ENCODE peak calls at places on chromosomes 6 and 20, in eight cellular contexts. One of them, this sample, is unnamed.

GRCh38 chr20:3446779-3447178 is 24.0 kb upstream of the ATRN start:
- DNase-seq in progenitor cell of endocrine pancreas: no peak
- DNase-seq in HFFc6: no peak
- DNase-seq in astrocyte of the spinal cord: no peak
- DNase-seq in SW480: no peak
- DNase-seq in Peyer's patch: no peak
- DNase-seq in ecto neural progenitor cell: no peak
- DNase-seq in germinal center: no peak
- DNase-seq in this sample: no peak

GRCh38 chr20:8481636-8482035 is 349.6 kb downstream of the PLCB1 start:
- DNase-seq in germinal center: no peak
- DNase-seq in Peyer's patch: no peak
- DNase-seq in progenitor cell of endocrine pancreas: no peak
- DNase-seq in astrocyte of the spinal cord: peak; percentile 17
- DNase-seq in SW480: no peak
- DNase-seq in HFFc6: no peak
- DNase-seq in ecto neural progenitor cell: no peak
- DNase-seq in this sample: no peak

GRCh38 chr6:140183881-140184280 is 809.4 kb upstream of the CITED2 start:
- DNase-seq in progenitor cell of endocrine pancreas: no peak
- DNase-seq in HFFc6: peak; percentile 76
- DNase-seq in ecto neural progenitor cell: no peak
- DNase-seq in astrocyte of the spinal cord: peak; percentile 66
- DNase-seq in Peyer's patch: no peak
- DNase-seq in germinal center: no peak
- DNase-seq in SW480: no peak
- DNase-seq in this sample: no peak

GRCh38 chr20:52340036-52340634 is 148.6 kb upstream of the ZFP64 start:
- DNase-seq in germinal center: no peak
- DNase-seq in SW480: peak; percentile 62
- DNase-seq in Peyer's patch: no peak
- DNase-seq in progenitor cell of endocrine pancreas: no peak
- DNase-seq in HFFc6: no peak
- DNase-seq in astrocyte of the spinal cord: no peak
- DNase-seq in ecto neural progenitor cell: no peak
- DNase-seq in this sample: no peak

GRCh38 chr6:119484598-119484997 is 135.0 kb upstream of the MAN1A1 start:
- DNase-seq in HFFc6: peak; percentile 59
- DNase-seq in progenitor cell of endocrine pancreas: no peak
- DNase-seq in astrocyte of the spinal cord: peak; percentile 88
- DNase-seq in SW480: no peak
- DNase-seq in germinal center: no peak
- DNase-seq in Peyer's patch: no peak
- DNase-seq in ecto neural progenitor cell: peak; percentile 41
- DNase-seq in this sample: no peak

GRCh38 chr6:68572525-68572924 is 62.6 kb upstream of the ADGRB3 start:
- DNase-seq in ecto neural progenitor cell: no peak
- DNase-seq in progenitor cell of endocrine pancreas: no peak
- DNase-seq in astrocyte of the spinal cord: peak; percentile 11
- DNase-seq in SW480: peak; percentile 38
- DNase-seq in Peyer's patch: no peak
- DNase-seq in HFFc6: no peak
- DNase-seq in germinal center: peak; percentile 11
- DNase-seq in this sample: no peak

GRCh38 chr20:37741055-37741454 is 47.2 kb downstream of the CTNNBL1 start:
- DNase-seq in astrocyte of the spinal cord: peak; percentile 46
- DNase-seq in SW480: no peak
- DNase-seq in progenitor cell of endocrine pancreas: no peak
- DNase-seq in ecto neural progenitor cell: no peak
- DNase-seq in germinal center: no peak
- DNase-seq in Peyer's patch: no peak
- DNase-seq in HFFc6: peak; percentile 46
- DNase-seq in this sample: no peak

GRCh38 chr6:149483849-149484635 is 772 bp downstream of the ZC3H12D start:
- DNase-seq in SW480: no peak
- DNase-seq in Peyer's patch: no peak
- DNase-seq in HFFc6: no peak
- DNase-seq in germinal center: no peak
- DNase-seq in progenitor cell of endocrine pancreas: no peak
- DNase-seq in astrocyte of the spinal cord: peak; percentile 11
- DNase-seq in ecto neural progenitor cell: no peak
- DNase-seq in this sample: no peak

GRCh38 chr20:8801686-8802085 is 267.2 kb upstream of the PLCB4 start:
- DNase-seq in astrocyte of the spinal cord: no peak
- DNase-seq in SW480: no peak
- DNase-seq in Peyer's patch: no peak
- DNase-seq in germinal center: no peak
- DNase-seq in HFFc6: no peak
- DNase-seq in ecto neural progenitor cell: no peak
- DNase-seq in progenitor cell of endocrine pancreas: no peak
- DNase-seq in this sample: no peak

GRCh38 chr6:157107915-157108651 is 215.2 kb downstream of the TMEM242 start:
- DNase-seq in HFFc6: peak; percentile 97
- DNase-seq in SW480: no peak
- DNase-seq in germinal center: no peak
- DNase-seq in ecto neural progenitor cell: no peak
- DNase-seq in Peyer's patch: no peak
- DNase-seq in progenitor cell of endocrine pancreas: no peak
- DNase-seq in astrocyte of the spinal cord: peak; percentile 95
- DNase-seq in this sample: no peak

GRCh38 chr6:3442444-3443220 is 14.2 kb downstream of the SLC22A23 start:
- DNase-seq in SW480: peak; percentile 54
- DNase-seq in HFFc6: peak; percentile 14
- DNase-seq in Peyer's patch: no peak
- DNase-seq in astrocyte of the spinal cord: peak; percentile 70
- DNase-seq in progenitor cell of endocrine pancreas: no peak
- DNase-seq in germinal center: no peak
- DNase-seq in ecto neural progenitor cell: no peak
- DNase-seq in this sample: no peak

GRCh38 chr20:39446397-39446796 is 484.3 kb downstream of the DHX35 start:
- DNase-seq in germinal center: no peak
- DNase-seq in SW480: no peak
- DNase-seq in HFFc6: no peak
- DNase-seq in Peyer's patch: no peak
- DNase-seq in astrocyte of the spinal cord: no peak
- DNase-seq in ecto neural progenitor cell: no peak
- DNase-seq in progenitor cell of endocrine pancreas: no peak
- DNase-seq in this sample: no peak

GRCh38 chr6:34052918-34053608 is 92.8 kb downstream of the GRM4 start:
- DNase-seq in Peyer's patch: no peak
- DNase-seq in HFFc6: no peak
- DNase-seq in ecto neural progenitor cell: no peak
- DNase-seq in SW480: no peak
- DNase-seq in progenitor cell of endocrine pancreas: no peak
- DNase-seq in germinal center: no peak
- DNase-seq in astrocyte of the spinal cord: no peak
- DNase-seq in this sample: no peak

GRCh38 chr6:140537834-140538680 is 1163.6 kb upstream of the CITED2 start:
- DNase-seq in progenitor cell of endocrine pancreas: no peak
- DNase-seq in Peyer's patch: no peak
- DNase-seq in HFFc6: peak; percentile 98
- DNase-seq in SW480: peak; percentile 3
- DNase-seq in germinal center: no peak
- DNase-seq in astrocyte of the spinal cord: peak; percentile 98
- DNase-seq in ecto neural progenitor cell: peak; percentile 59
- DNase-seq in this sample: no peak